ENCODE peak calls at places on chromosomes 7 and 10, in six cellular contexts. Q, A, X, U, I and O are unnamed samples.

GRCh38 chr7:117895271-117895670 is 22.0 kb upstream of the CTTNBP2 start:
- DNase-seq in Q (no peak), A (no peak), X (no peak), U (no peak), I (no peak), O (no peak)

GRCh38 chr7:128444242-128444641 is 11.4 kb upstream of the HILPDA start:
- DNase-seq in Q (no peak), A (no peak), X (no peak), U (no peak), I (no peak), O (no peak)

GRCh38 chr7:45131891-45132290 is 20.4 kb upstream of the TBRG4 start:
- DNase-seq in Q (no peak), A (no peak), X (no peak), U (no peak), I (no peak), O (no peak)

GRCh38 chr7:50793115-50793946 is 10.6 kb upstream of the GRB10 start:
- DNase-seq in Q (peak; percentile 88), A (peak; percentile 72), X (peak; percentile 80), U (peak; percentile 74), I (peak; percentile 87), O (peak; percentile 92)

GRCh38 chr7:44286618-44287487 is 38.5 kb downstream of the CAMK2B start:
- DNase-seq in Q (peak; percentile 54), A (no peak), X (no peak), U (peak; percentile 17), I (no peak), O (peak; percentile 23)

GRCh38 chr7:40015790-40016296 is 65.8 kb downstream of the CDK13 start:
- DNase-seq in Q (no peak), A (peak; percentile 40), X (no peak), U (no peak), I (no peak), O (peak; percentile 49)

GRCh38 chr7:124310934-124311390 is 278.1 kb upstream of the TMEM229A start:
- DNase-seq in Q (no peak), A (no peak), X (peak; percentile 73), U (no peak), I (no peak), O (no peak)

GRCh38 chr7:106283831-106284515 is 810 bp downstream of the NAMPT start:
- DNase-seq in Q (peak; percentile 74), A (peak; percentile 54), X (peak; percentile 59), U (peak; percentile 70), I (peak; percentile 76), O (peak; percentile 81)

GRCh38 chr10:3747248-3747960 is 37.6 kb downstream of the KLF6 start:
- DNase-seq in Q (peak; percentile 79), A (peak; percentile 20), X (no peak), U (no peak), I (no peak), O (no peak)

GRCh38 chr10:31770307-31770902 is 158.2 kb downstream of the ARHGAP12 start:
- DNase-seq in Q (no peak), A (no peak), X (no peak), U (no peak), I (no peak), O (no peak)

GRCh38 chr10:23096814-23097549 is 1.6 kb downstream of the MSRB2 start:
- DNase-seq in Q (no peak), A (no peak), X (peak; percentile 21), U (no peak), I (no peak), O (no peak)

GRCh38 chr10:49197171-49197570 is 9.0 kb upstream of the TMEM273 start:
- DNase-seq in Q (no peak), A (no peak), X (no peak), U (no peak), I (no peak), O (no peak)

GRCh38 chr7:105521027-105521730 is 892 bp downstream of the PUS7 start:
- DNase-seq in Q (peak; percentile 77), A (peak; percentile 57), X (peak; percentile 79), U (peak; percentile 60), I (peak; percentile 86), O (peak; percentile 90)

GRCh38 chr10:86969421-86970041 is 1.2 kb downstream of the ADIRF start:
- DNase-seq in Q (peak; percentile 74), A (no peak), X (no peak), U (peak; percentile 28), I (peak; percentile 55), O (peak; percentile 64)

GRCh38 chr10:17273403-17273802 is 45.4 kb downstream of the VIM start:
- DNase-seq in Q (no peak), A (no peak), X (peak; percentile 21), U (no peak), I (no peak), O (no peak)

GRCh38 chr10:114876602-114877300 is 55.2 kb downstream of the FHIP2A start:
- DNase-seq in Q (peak; percentile 72), A (peak; percentile 54), X (peak; percentile 90), U (peak; percentile 76), I (peak; percentile 76), O (peak; percentile 60)

GRCh38 chr7:30034501-30034900 is 6.3 kb downstream of the PLEKHA8 start:
- DNase-seq in Q (no peak), A (no peak), X (no peak), U (no peak), I (no peak), O (no peak)

GRCh38 chr7:86950360-86950759 is 109.1 kb downstream of the ELAPOR2 start:
- DNase-seq in Q (no peak), A (no peak), X (no peak), U (no peak), I (peak; percentile 49), O (no peak)

GRCh38 chr7:75718390-75719031 is 20.2 kb downstream of the HIP1 start:
- DNase-seq in Q (no peak), A (no peak), X (no peak), U (no peak), I (no peak), O (no peak)

GRCh38 chr10:124946945-124947344 is 5.0 kb downstream of the ZRANB1 start:
- DNase-seq in Q (no peak), A (no peak), X (no peak), U (no peak), I (no peak), O (no peak)

GRCh38 chr7:869348-869747 is 7.0 kb upstream of the GET4 start:
- DNase-seq in Q (no peak), A (no peak), X (no peak), U (no peak), I (peak; percentile 56), O (peak; percentile 36)

GRCh38 chr7:102296179-102296438 is 9.4 kb downstream of the SH2B2 start:
- DNase-seq in Q (no peak), A (no peak), X (no peak), U (no peak), I (no peak), O (no peak)

GRCh38 chr10:34722404-34722803 is 92.7 kb downstream of the PARD3 start:
- DNase-seq in Q (no peak), A (no peak), X (no peak), U (no peak), I (no peak), O (no peak)

GRCh38 chr10:34719336-34719735 is 95.8 kb downstream of the PARD3 start:
- DNase-seq in Q (no peak), A (no peak), X (no peak), U (no peak), I (no peak), O (no peak)

GRCh38 chr10:34719746-34720145 is 95.3 kb downstream of the PARD3 start:
- DNase-seq in Q (no peak), A (no peak), X (no peak), U (no peak), I (no peak), O (no peak)

GRCh38 chr10:34723746-34724145 is 91.3 kb downstream of the PARD3 start:
- DNase-seq in Q (no peak), A (no peak), X (peak; percentile 62), U (peak; percentile 59), I (no peak), O (no peak)

DNA sequence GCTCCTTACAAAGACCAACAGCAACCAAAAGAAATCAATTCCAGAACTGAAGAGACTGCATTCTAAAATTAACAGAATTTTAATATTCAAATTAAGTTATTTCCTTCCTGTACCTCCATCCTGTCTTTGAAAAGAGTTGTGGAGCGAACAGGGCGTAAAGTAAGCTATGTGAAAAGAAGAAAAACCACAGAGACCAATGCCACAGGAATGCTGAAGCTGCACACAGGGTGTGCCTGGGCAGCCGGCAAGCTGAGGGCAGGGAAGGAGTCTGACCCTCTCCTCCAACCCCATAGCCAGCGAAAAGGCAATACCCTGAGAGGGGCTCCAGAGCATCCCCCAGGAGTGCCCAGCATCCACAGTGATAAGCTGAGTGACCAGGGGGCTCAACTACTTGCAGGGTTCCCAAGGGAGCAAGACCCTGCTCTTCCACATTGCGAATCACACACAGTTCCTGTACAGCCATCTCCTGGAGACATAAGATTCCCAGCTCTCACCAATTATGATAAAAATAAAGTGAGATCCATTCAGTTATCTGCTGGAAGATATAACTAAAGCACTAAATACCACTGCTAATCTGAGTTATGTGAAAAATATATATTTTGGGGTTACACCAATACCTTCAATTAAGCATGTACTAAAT is 93.8 kb downstream of the PARD3 start:
- DNase-seq in Q (no peak), A (no peak), X (no peak), U (no peak), I (no peak), O (no peak)
- H3K4me1 ChIP-seq in Q (peaks cover 39% of the 10 kb centered on the region), A (peaks cover 6% of the 10 kb centered on the region), X (no peaks in the 10 kb centered on the region), U (peaks cover 24% of the 10 kb centered on the region), I (peaks cover 13% of the 10 kb centered on the region), O (no peaks in the 10 kb centered on the region)

GRCh38 chr10:102280397-102281015 is 35.2 kb downstream of the GBF1 start:
- DNase-seq in Q (peak; percentile 85), A (no peak), X (no peak), U (no peak), I (no peak), O (peak; percentile 37)
- H3K27ac ChIP-seq in Q (peak overlapping the region; percentile 94), A (peak overlapping the region; percentile 86), X (no peak overlapping the region), U (no peak overlapping the region), I (peak overlapping the region; percentile 86), O (peak overlapping the region; percentile 84)

GRCh38 chr10:43224321-43224720 is 42.5 kb downstream of the RASGEF1A start:
- DNase-seq in Q (no peak), A (no peak), X (no peak), U (peak; percentile 7), I (no peak), O (no peak)

GRCh38 chr10:43226441-43226840 is 40.4 kb downstream of the RASGEF1A start:
- DNase-seq in Q (no peak), A (no peak), X (no peak), U (peak; percentile 12), I (peak; percentile 6), O (peak; percentile 12)

GRCh38 chr10:43225004-43225786 is 41.7 kb downstream of the RASGEF1A start:
- DNase-seq in Q (no peak), A (no peak), X (no peak), U (peak; percentile 10), I (peak; percentile 8), O (no peak)

GRCh38 chr10:43226851-43227845 is 39.7 kb downstream of the RASGEF1A start:
- DNase-seq in Q (peak; percentile 48), A (no peak), X (no peak), U (peak; percentile 11), I (peak; percentile 49), O (peak; percentile 23)

GRCh38 chr10:43225787-43226153 is 41.1 kb downstream of the RASGEF1A start:
- DNase-seq in Q (no peak), A (no peak), X (no peak), U (peak; percentile 81), I (peak; percentile 40), O (peak; percentile 43)
- H3K27me3 ChIP-seq in Q (peaks cover 28% of the 10 kb centered on the region), A (no peaks in the 10 kb centered on the region), X (peaks cover 13% of the 10 kb centered on the region), U (peaks cover 9% of the 10 kb centered on the region), I (peaks cover 41% of the 10 kb centered on the region), O (no peaks in the 10 kb centered on the region)

DNA sequence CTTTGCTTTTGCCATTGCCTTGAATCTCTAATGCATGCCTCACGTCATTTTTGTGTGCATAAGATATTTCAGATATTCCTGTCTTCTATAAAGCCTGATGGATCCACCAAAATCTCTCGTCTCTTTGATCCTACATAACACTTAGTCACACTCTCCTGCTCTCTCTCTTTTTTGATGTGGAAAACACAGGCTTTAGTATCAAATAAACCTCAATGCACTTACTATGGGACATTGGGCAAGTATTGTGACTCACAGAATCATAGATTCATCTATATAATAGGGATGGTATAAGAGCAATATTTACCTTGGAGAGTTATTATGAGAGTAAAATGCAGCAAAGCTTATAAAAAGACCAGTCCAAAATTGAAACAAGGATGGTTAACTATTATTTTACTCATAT is 39.1 kb downstream of the DKK1 start:
- DNase-seq in Q (no peak), A (no peak), X (no peak), U (no peak), I (no peak), O (no peak)
- H3K4me1 ChIP-seq in Q (no peaks in the 10 kb centered on the region), A (no peaks in the 10 kb centered on the region), X (peaks cover 2% of the 10 kb centered on the region), U (no peaks in the 10 kb centered on the region), I (no peaks in the 10 kb centered on the region), O (no peaks in the 10 kb centered on the region)